ENCODE peak calls at places on chromosomes 2 and 18, in ten cellular contexts. One of them, this sample, is unnamed.

GRCh38 chr2:138922973-138923563 is 142.9 kb upstream of the NXPH2 start:
- DNase-seq in GM13976: peak; percentile 24
- DNase-seq in GM23248: peak; percentile 43
- DNase-seq in renal cortical epithelial cell: peak; percentile 61
- DNase-seq in T-helper 17 cell: no peak
- DNase-seq in iris pigment epithelial cell: peak; percentile 24
- DNase-seq in activated naive CD8-positive, alpha-beta T cell treated with anti-CD3 and anti-CD28 coated beads, Interleukin-2, amount 50 U/mL, for 24 hours: no peak
- DNase-seq in T-helper 9 cell: no peak
- DNase-seq in DMS 273 treated with DMSO at 0.1 percent for 48 hours: no peak
- DNase-seq in Right ventricle myocardium superior: no peak
- DNase-seq in this sample: no peak

GRCh38 chr2:61966087-61966727 is 60.7 kb downstream of the COMMD1 start:
- DNase-seq in GM13976: no peak
- DNase-seq in iris pigment epithelial cell: no peak
- DNase-seq in T-helper 17 cell: no peak
- DNase-seq in renal cortical epithelial cell: no peak
- DNase-seq in DMS 273 treated with DMSO at 0.1 percent for 48 hours: no peak
- DNase-seq in activated naive CD8-positive, alpha-beta T cell treated with anti-CD3 and anti-CD28 coated beads, Interleukin-2, amount 50 U/mL, for 24 hours: no peak
- DNase-seq in T-helper 9 cell: no peak
- DNase-seq in Right ventricle myocardium superior: no peak
- DNase-seq in GM23248: no peak
- DNase-seq in this sample: no peak

GRCh38 chr18:78818961-78819360 is 160.7 kb upstream of the SALL3 start:
- DNase-seq in activated naive CD8-positive, alpha-beta T cell treated with anti-CD3 and anti-CD28 coated beads, Interleukin-2, amount 50 U/mL, for 24 hours: no peak
- DNase-seq in renal cortical epithelial cell: no peak
- DNase-seq in Right ventricle myocardium superior: no peak
- DNase-seq in GM13976: no peak
- DNase-seq in GM23248: no peak
- DNase-seq in DMS 273 treated with DMSO at 0.1 percent for 48 hours: no peak
- DNase-seq in iris pigment epithelial cell: no peak
- DNase-seq in T-helper 17 cell: no peak
- DNase-seq in T-helper 9 cell: no peak
- DNase-seq in this sample: no peak

GRCh38 chr18:26468931-26469340 is 79.4 kb downstream of the KCTD1 start:
- DNase-seq in renal cortical epithelial cell: peak; percentile 88
- DNase-seq in GM13976: peak; percentile 43
- DNase-seq in DMS 273 treated with DMSO at 0.1 percent for 48 hours: no peak
- DNase-seq in iris pigment epithelial cell: no peak
- DNase-seq in Right ventricle myocardium superior: no peak
- DNase-seq in activated naive CD8-positive, alpha-beta T cell treated with anti-CD3 and anti-CD28 coated beads, Interleukin-2, amount 50 U/mL, for 24 hours: peak; percentile 12
- DNase-seq in T-helper 17 cell: no peak
- DNase-seq in GM23248: no peak
- DNase-seq in T-helper 9 cell: no peak
- DNase-seq in this sample: peak; percentile 21

GRCh38 chr2:149989447-149990063 is 402.0 kb upstream of the MMADHC start:
- DNase-seq in T-helper 9 cell: no peak
- DNase-seq in Right ventricle myocardium superior: no peak
- DNase-seq in renal cortical epithelial cell: peak; percentile 97
- DNase-seq in T-helper 17 cell: no peak
- DNase-seq in GM13976: no peak
- DNase-seq in DMS 273 treated with DMSO at 0.1 percent for 48 hours: no peak
- DNase-seq in iris pigment epithelial cell: peak; percentile 46
- DNase-seq in GM23248: peak; percentile 62
- DNase-seq in activated naive CD8-positive, alpha-beta T cell treated with anti-CD3 and anti-CD28 coated beads, Interleukin-2, amount 50 U/mL, for 24 hours: no peak
- DNase-seq in this sample: no peak

GRCh38 chr2:157336137-157336721 is 10.6 kb upstream of the ERMN start:
- DNase-seq in activated naive CD8-positive, alpha-beta T cell treated with anti-CD3 and anti-CD28 coated beads, Interleukin-2, amount 50 U/mL, for 24 hours: peak; percentile 53
- DNase-seq in GM23248: peak; percentile 74
- DNase-seq in Right ventricle myocardium superior: no peak
- DNase-seq in DMS 273 treated with DMSO at 0.1 percent for 48 hours: peak; percentile 9
- DNase-seq in iris pigment epithelial cell: peak; percentile 34
- DNase-seq in renal cortical epithelial cell: no peak
- DNase-seq in T-helper 9 cell: peak; percentile 43
- DNase-seq in GM13976: peak; percentile 29
- DNase-seq in T-helper 17 cell: peak; percentile 35
- DNase-seq in this sample: no peak

GRCh38 chr2:212686285-212686895 is 147.8 kb upstream of the ERBB4 start:
- DNase-seq in iris pigment epithelial cell: peak; percentile 65
- DNase-seq in renal cortical epithelial cell: peak; percentile 59
- DNase-seq in T-helper 17 cell: peak; percentile 16
- DNase-seq in Right ventricle myocardium superior: peak; percentile 37
- DNase-seq in GM23248: peak; percentile 81
- DNase-seq in T-helper 9 cell: peak; percentile 12
- DNase-seq in DMS 273 treated with DMSO at 0.1 percent for 48 hours: peak; percentile 14
- DNase-seq in GM13976: peak; percentile 72
- DNase-seq in activated naive CD8-positive, alpha-beta T cell treated with anti-CD3 and anti-CD28 coated beads, Interleukin-2, amount 50 U/mL, for 24 hours: peak; percentile 56
- DNase-seq in this sample: no peak

GRCh38 chr2:172096661-172097547 is 5.8 kb downstream of the DLX2 start:
- DNase-seq in GM23248: peak; percentile 97
- DNase-seq in T-helper 17 cell: no peak
- DNase-seq in iris pigment epithelial cell: peak; percentile 49
- DNase-seq in activated naive CD8-positive, alpha-beta T cell treated with anti-CD3 and anti-CD28 coated beads, Interleukin-2, amount 50 U/mL, for 24 hours: no peak
- DNase-seq in T-helper 9 cell: no peak
- DNase-seq in Right ventricle myocardium superior: no peak
- DNase-seq in GM13976: peak; percentile 41
- DNase-seq in DMS 273 treated with DMSO at 0.1 percent for 48 hours: peak; percentile 39
- DNase-seq in renal cortical epithelial cell: peak; percentile 46
- DNase-seq in this sample: peak; percentile 71

GRCh38 chr2:37635359-37636208 is 35.9 kb downstream of the CDC42EP3 start:
- DNase-seq in iris pigment epithelial cell: peak; percentile 97
- DNase-seq in GM13976: no peak
- DNase-seq in activated naive CD8-positive, alpha-beta T cell treated with anti-CD3 and anti-CD28 coated beads, Interleukin-2, amount 50 U/mL, for 24 hours: peak; percentile 66
- DNase-seq in Right ventricle myocardium superior: no peak
- DNase-seq in renal cortical epithelial cell: peak; percentile 72
- DNase-seq in T-helper 17 cell: peak; percentile 52
- DNase-seq in DMS 273 treated with DMSO at 0.1 percent for 48 hours: no peak
- DNase-seq in GM23248: peak; percentile 92
- DNase-seq in T-helper 9 cell: peak; percentile 46
- DNase-seq in this sample: no peak

GRCh38 chr2:47076126-47076506 is 79.0 kb downstream of the STPG4 start:
- DNase-seq in GM13976: no peak
- DNase-seq in renal cortical epithelial cell: no peak
- DNase-seq in GM23248: no peak
- DNase-seq in iris pigment epithelial cell: no peak
- DNase-seq in T-helper 9 cell: no peak
- DNase-seq in Right ventricle myocardium superior: no peak
- DNase-seq in T-helper 17 cell: no peak
- DNase-seq in activated naive CD8-positive, alpha-beta T cell treated with anti-CD3 and anti-CD28 coated beads, Interleukin-2, amount 50 U/mL, for 24 hours: no peak
- DNase-seq in DMS 273 treated with DMSO at 0.1 percent for 48 hours: no peak
- DNase-seq in this sample: no peak

GRCh38 chr2:10709290-10709939 is 12.0 kb upstream of the ATP6V1C2 start:
- DNase-seq in GM23248: peak; percentile 46
- DNase-seq in DMS 273 treated with DMSO at 0.1 percent for 48 hours: peak; percentile 33
- DNase-seq in GM13976: no peak
- DNase-seq in iris pigment epithelial cell: no peak
- DNase-seq in renal cortical epithelial cell: no peak
- DNase-seq in T-helper 17 cell: no peak
- DNase-seq in T-helper 9 cell: no peak
- DNase-seq in activated naive CD8-positive, alpha-beta T cell treated with anti-CD3 and anti-CD28 coated beads, Interleukin-2, amount 50 U/mL, for 24 hours: no peak
- DNase-seq in Right ventricle myocardium superior: no peak
- DNase-seq in this sample: peak; percentile 41

GRCh38 chr2:9212661-9213411 is 6.2 kb downstream of the ASAP2 start:
- DNase-seq in renal cortical epithelial cell: no peak
- DNase-seq in iris pigment epithelial cell: no peak
- DNase-seq in Right ventricle myocardium superior: no peak
- DNase-seq in T-helper 9 cell: no peak
- DNase-seq in GM23248: peak; percentile 44
- DNase-seq in GM13976: no peak
- DNase-seq in T-helper 17 cell: no peak
- DNase-seq in DMS 273 treated with DMSO at 0.1 percent for 48 hours: no peak
- DNase-seq in activated naive CD8-positive, alpha-beta T cell treated with anti-CD3 and anti-CD28 coated beads, Interleukin-2, amount 50 U/mL, for 24 hours: no peak
- DNase-seq in this sample: no peak

GRCh38 chr2:236158969-236159777 is 9.0 kb downstream of the GBX2 start:
- DNase-seq in Right ventricle myocardium superior: no peak
- DNase-seq in T-helper 17 cell: no peak
- DNase-seq in activated naive CD8-positive, alpha-beta T cell treated with anti-CD3 and anti-CD28 coated beads, Interleukin-2, amount 50 U/mL, for 24 hours: no peak
- DNase-seq in DMS 273 treated with DMSO at 0.1 percent for 48 hours: no peak
- DNase-seq in iris pigment epithelial cell: no peak
- DNase-seq in renal cortical epithelial cell: no peak
- DNase-seq in T-helper 9 cell: no peak
- DNase-seq in GM23248: no peak
- DNase-seq in GM13976: no peak
- DNase-seq in this sample: no peak

GRCh38 chr18:43805646-43806194 is 528.4 kb upstream of the SYT4 start:
- DNase-seq in T-helper 9 cell: no peak
- DNase-seq in T-helper 17 cell: no peak
- DNase-seq in renal cortical epithelial cell: peak; percentile 85
- DNase-seq in GM13976: no peak
- DNase-seq in Right ventricle myocardium superior: no peak
- DNase-seq in GM23248: no peak
- DNase-seq in activated naive CD8-positive, alpha-beta T cell treated with anti-CD3 and anti-CD28 coated beads, Interleukin-2, amount 50 U/mL, for 24 hours: no peak
- DNase-seq in DMS 273 treated with DMSO at 0.1 percent for 48 hours: no peak
- DNase-seq in iris pigment epithelial cell: peak; percentile 87
- DNase-seq in this sample: no peak

GRCh38 chr2:28905533-28905932 is 11.1 kb downstream of the WDR43 start:
- DNase-seq in GM13976: no peak
- DNase-seq in activated naive CD8-positive, alpha-beta T cell treated with anti-CD3 and anti-CD28 coated beads, Interleukin-2, amount 50 U/mL, for 24 hours: no peak
- DNase-seq in iris pigment epithelial cell: no peak
- DNase-seq in GM23248: no peak
- DNase-seq in renal cortical epithelial cell: no peak
- DNase-seq in DMS 273 treated with DMSO at 0.1 percent for 48 hours: no peak
- DNase-seq in T-helper 9 cell: no peak
- DNase-seq in T-helper 17 cell: no peak
- DNase-seq in Right ventricle myocardium superior: no peak
- DNase-seq in this sample: no peak

GRCh38 chr18:3540805-3541548 is 91.0 kb downstream of the TGIF1 start:
- DNase-seq in T-helper 9 cell: no peak
- DNase-seq in GM13976: no peak
- DNase-seq in iris pigment epithelial cell: no peak
- DNase-seq in activated naive CD8-positive, alpha-beta T cell treated with anti-CD3 and anti-CD28 coated beads, Interleukin-2, amount 50 U/mL, for 24 hours: no peak
- DNase-seq in DMS 273 treated with DMSO at 0.1 percent for 48 hours: no peak
- DNase-seq in T-helper 17 cell: no peak
- DNase-seq in Right ventricle myocardium superior: no peak
- DNase-seq in renal cortical epithelial cell: peak; percentile 69
- DNase-seq in GM23248: no peak
- DNase-seq in this sample: no peak

GRCh38 chr2:201118121-201118956 is 2.4 kb downstream of the CFLAR start:
- DNase-seq in Right ventricle myocardium superior: peak; percentile 95
- DNase-seq in iris pigment epithelial cell: peak; percentile 91
- DNase-seq in T-helper 17 cell: peak; percentile 80
- DNase-seq in GM13976: peak; percentile 76
- DNase-seq in T-helper 9 cell: peak; percentile 78
- DNase-seq in activated naive CD8-positive, alpha-beta T cell treated with anti-CD3 and anti-CD28 coated beads, Interleukin-2, amount 50 U/mL, for 24 hours: peak; percentile 87
- DNase-seq in GM23248: peak; percentile 91
- DNase-seq in renal cortical epithelial cell: peak; percentile 91
- DNase-seq in DMS 273 treated with DMSO at 0.1 percent for 48 hours: peak; percentile 90
- DNase-seq in this sample: peak; percentile 50

This sample was measured in HuH-7.5.